ENCODE peak calls at places on chromosome 15, in ten cellular contexts. One of them, this sample, is unnamed. For H3K27me3 and H3K9me3, the result is how much of the 10 kb centered on the place peaks cover.

GRCh38 chr15:67803996-67804843 is 21.1 kb upstream of the SKOR1 start:
- DNase-seq in right cardiac atrium: no peak
- DNase-seq in mesenchymal stem cell: no peak
- DNase-seq in sigmoid colon: no peak
- DNase-seq in upper lobe of left lung: peak
- DNase-seq in NT2/D1: no peak
- DNase-seq in psoas muscle: peak
- DNase-seq in CD8-positive, alpha-beta memory T cell: no peak
- DNase-seq in cardiac muscle cell: no peak
- DNase-seq in H1: peak
- DNase-seq in this sample: no peak

GRCh38 chr15:80404719-80405553 is 754 bp downstream of the ARNT2 start:
- DNase-seq in CD8-positive, alpha-beta memory T cell: no peak
- DNase-seq in psoas muscle: peak
- DNase-seq in sigmoid colon: no peak
- DNase-seq in mesenchymal stem cell: no peak
- DNase-seq in right cardiac atrium: peak
- DNase-seq in upper lobe of left lung: peak
- DNase-seq in H1: peak
- DNase-seq in NT2/D1: no peak
- DNase-seq in cardiac muscle cell: peak
- DNase-seq in this sample: peak

GRCh38 chr15:67777071-67777470 is 48.2 kb upstream of the SKOR1 start:
- DNase-seq in H1: no peak
- DNase-seq in right cardiac atrium: peak
- DNase-seq in mesenchymal stem cell: no peak
- DNase-seq in NT2/D1: no peak
- DNase-seq in cardiac muscle cell: no peak
- DNase-seq in upper lobe of left lung: no peak
- DNase-seq in CD8-positive, alpha-beta memory T cell: no peak
- DNase-seq in psoas muscle: no peak
- DNase-seq in sigmoid colon: no peak
- DNase-seq in this sample: no peak

GRCh38 chr15:41122849-41123248 is 6.8 kb upstream of the INO80 start:
- DNase-seq in right cardiac atrium: no peak
- DNase-seq in CD8-positive, alpha-beta memory T cell: no peak
- DNase-seq in sigmoid colon: no peak
- DNase-seq in NT2/D1: no peak
- DNase-seq in mesenchymal stem cell: no peak
- DNase-seq in psoas muscle: no peak
- DNase-seq in cardiac muscle cell: no peak
- DNase-seq in H1: no peak
- DNase-seq in upper lobe of left lung: no peak
- DNase-seq in this sample: no peak

GRCh38 chr15:90201944-90202375 is 830 bp downstream of the SEMA4B start:
- DNase-seq in CD8-positive, alpha-beta memory T cell: no peak
- DNase-seq in sigmoid colon: no peak
- DNase-seq in upper lobe of left lung: peak
- DNase-seq in NT2/D1: no peak
- DNase-seq in mesenchymal stem cell: peak
- DNase-seq in cardiac muscle cell: no peak
- DNase-seq in H1: peak
- DNase-seq in psoas muscle: no peak
- DNase-seq in right cardiac atrium: peak
- DNase-seq in this sample: no peak

GRCh38 chr15:92082217-92082843 is 228.8 kb downstream of the SLCO3A1 start:
- DNase-seq in H1: peak
- DNase-seq in sigmoid colon: peak
- DNase-seq in cardiac muscle cell: peak
- DNase-seq in right cardiac atrium: peak
- DNase-seq in upper lobe of left lung: no peak
- DNase-seq in psoas muscle: peak
- DNase-seq in NT2/D1: peak
- DNase-seq in mesenchymal stem cell: peak
- DNase-seq in CD8-positive, alpha-beta memory T cell: peak
- DNase-seq in this sample: peak

GRCh38 chr15:28936481-28936881 is 50.7 kb downstream of the APBA2 start:
- DNase-seq in sigmoid colon: peak
- DNase-seq in H1: no peak
- DNase-seq in psoas muscle: no peak
- DNase-seq in upper lobe of left lung: no peak
- DNase-seq in CD8-positive, alpha-beta memory T cell: no peak
- DNase-seq in cardiac muscle cell: no peak
- DNase-seq in right cardiac atrium: no peak
- DNase-seq in mesenchymal stem cell: no peak
- DNase-seq in NT2/D1: no peak
- DNase-seq in this sample: no peak

GRCh38 chr15:76169792-76170425 is 110.1 kb downstream of the TMEM266 start:
- DNase-seq in NT2/D1: no peak
- DNase-seq in right cardiac atrium: peak
- DNase-seq in psoas muscle: no peak
- DNase-seq in mesenchymal stem cell: peak
- DNase-seq in H1: no peak
- DNase-seq in CD8-positive, alpha-beta memory T cell: no peak
- DNase-seq in upper lobe of left lung: no peak
- DNase-seq in sigmoid colon: no peak
- DNase-seq in cardiac muscle cell: no peak
- DNase-seq in this sample: no peak

GRCh38 chr15:99054892-99055291 is 47.3 kb upstream of the PGPEP1L start:
- DNase-seq in mesenchymal stem cell: no peak
- DNase-seq in NT2/D1: no peak
- DNase-seq in psoas muscle: no peak
- DNase-seq in right cardiac atrium: no peak
- DNase-seq in sigmoid colon: no peak
- DNase-seq in CD8-positive, alpha-beta memory T cell: no peak
- DNase-seq in upper lobe of left lung: no peak
- DNase-seq in H1: peak
- DNase-seq in cardiac muscle cell: no peak
- DNase-seq in this sample: no peak

GRCh38 chr15:29674661-29675533 is 147.4 kb downstream of the TJP1 start:
- DNase-seq in NT2/D1: peak
- DNase-seq in mesenchymal stem cell: peak
- DNase-seq in CD8-positive, alpha-beta memory T cell: no peak
- DNase-seq in psoas muscle: no peak
- DNase-seq in right cardiac atrium: peak
- DNase-seq in H1: peak
- DNase-seq in cardiac muscle cell: peak
- DNase-seq in sigmoid colon: no peak
- DNase-seq in upper lobe of left lung: peak
- DNase-seq in this sample: peak

GRCh38 chr15:40344631-40345120 is 3.9 kb upstream of the CCDC9B start:
- DNase-seq in mesenchymal stem cell: peak
- DNase-seq in psoas muscle: peak
- DNase-seq in CD8-positive, alpha-beta memory T cell: peak
- DNase-seq in cardiac muscle cell: peak
- DNase-seq in right cardiac atrium: peak
- DNase-seq in upper lobe of left lung: peak
- DNase-seq in H1: peak
- DNase-seq in NT2/D1: no peak
- DNase-seq in sigmoid colon: peak
- DNase-seq in this sample: peak

GRCh38 chr15:74937226-74937601 is 659 bp downstream of the COX5A start:
- DNase-seq in CD8-positive, alpha-beta memory T cell: no peak
- DNase-seq in NT2/D1: no peak
- DNase-seq in mesenchymal stem cell: no peak
- DNase-seq in psoas muscle: no peak
- DNase-seq in cardiac muscle cell: no peak
- DNase-seq in upper lobe of left lung: no peak
- DNase-seq in H1: no peak
- DNase-seq in right cardiac atrium: no peak
- DNase-seq in sigmoid colon: no peak
- DNase-seq in this sample: no peak

GRCh38 chr15:44545934-44546802 is 9.2 kb downstream of the EIF3J start:
- DNase-seq in H1: no peak
- DNase-seq in psoas muscle: peak
- DNase-seq in sigmoid colon: no peak
- DNase-seq in mesenchymal stem cell: peak
- DNase-seq in cardiac muscle cell: no peak
- DNase-seq in NT2/D1: no peak
- DNase-seq in right cardiac atrium: no peak
- DNase-seq in upper lobe of left lung: no peak
- DNase-seq in CD8-positive, alpha-beta memory T cell: no peak
- DNase-seq in this sample: no peak

GRCh38 chr15:50355980-50356379 is 982 bp upstream of the GABPB1 start:
- DNase-seq in mesenchymal stem cell: no peak
- DNase-seq in psoas muscle: no peak
- DNase-seq in NT2/D1: no peak
- DNase-seq in CD8-positive, alpha-beta memory T cell: no peak
- DNase-seq in H1: no peak
- DNase-seq in upper lobe of left lung: no peak
- DNase-seq in right cardiac atrium: no peak
- DNase-seq in cardiac muscle cell: peak
- DNase-seq in sigmoid colon: no peak
- DNase-seq in this sample: no peak
- H3K4me3 ChIP-seq in mesenchymal stem cell: peak
- H3K4me3 ChIP-seq in psoas muscle: peak
- H3K4me3 ChIP-seq in NT2/D1: peak
- H3K4me3 ChIP-seq in CD8-positive, alpha-beta memory T cell: peak
- H3K4me3 ChIP-seq in H1: peak
- H3K4me3 ChIP-seq in upper lobe of left lung: peak
- H3K4me3 ChIP-seq in right cardiac atrium: peak
- H3K4me3 ChIP-seq in cardiac muscle cell: peak
- H3K4me3 ChIP-seq in sigmoid colon: peak
- H3K4me3 ChIP-seq in this sample: peak

DNA sequence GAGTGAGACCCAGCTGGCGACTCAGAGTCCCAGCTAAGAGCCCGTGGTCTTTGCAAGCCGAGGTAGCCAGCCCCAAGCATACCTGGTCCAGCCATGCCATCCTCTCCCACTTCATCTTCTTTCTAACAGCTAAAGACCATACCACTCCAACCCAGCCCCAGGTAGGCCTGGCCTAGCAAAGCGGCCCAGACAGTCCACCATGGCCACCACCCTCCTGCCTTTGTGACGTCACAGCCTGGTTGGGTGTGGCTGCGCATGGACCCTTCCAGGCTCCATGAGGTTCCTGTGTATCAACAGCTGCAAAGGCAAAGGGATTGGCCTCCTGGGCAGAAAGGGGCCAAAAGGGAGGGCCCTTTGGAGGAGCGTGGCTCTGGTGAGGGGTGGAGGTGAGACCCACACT is 4.1 kb downstream of the NTRK3 start:
- DNase-seq in mesenchymal stem cell: no peak
- DNase-seq in upper lobe of left lung: no peak
- DNase-seq in CD8-positive, alpha-beta memory T cell: no peak
- DNase-seq in NT2/D1: no peak
- DNase-seq in sigmoid colon: no peak
- DNase-seq in right cardiac atrium: no peak
- DNase-seq in cardiac muscle cell: no peak
- DNase-seq in H1: no peak
- DNase-seq in psoas muscle: no peak
- DNase-seq in this sample: no peak
- H3K27me3 ChIP-seq in mesenchymal stem cell: half or more
- H3K27me3 ChIP-seq in upper lobe of left lung: under half
- H3K27me3 ChIP-seq in CD8-positive, alpha-beta memory T cell: under half
- H3K27me3 ChIP-seq in NT2/D1: half or more
- H3K27me3 ChIP-seq in sigmoid colon: half or more
- H3K27me3 ChIP-seq in right cardiac atrium: under half
- H3K27me3 ChIP-seq in cardiac muscle cell: under half
- H3K27me3 ChIP-seq in H1: under half
- H3K27me3 ChIP-seq in psoas muscle: under half
- H3K27me3 ChIP-seq in this sample: under half

GRCh38 chr15:25236143-25236860 is 202.5 kb downstream of the UBE3A start:
- DNase-seq in mesenchymal stem cell: no peak
- DNase-seq in upper lobe of left lung: no peak
- DNase-seq in cardiac muscle cell: no peak
- DNase-seq in H1: no peak
- DNase-seq in right cardiac atrium: no peak
- DNase-seq in sigmoid colon: peak
- DNase-seq in NT2/D1: no peak
- DNase-seq in psoas muscle: peak
- DNase-seq in CD8-positive, alpha-beta memory T cell: no peak
- DNase-seq in this sample: no peak

GRCh38 chr15:25236861-25237155 is 202.0 kb downstream of the UBE3A start:
- DNase-seq in NT2/D1: no peak
- DNase-seq in sigmoid colon: peak
- DNase-seq in H1: no peak
- DNase-seq in CD8-positive, alpha-beta memory T cell: no peak
- DNase-seq in right cardiac atrium: peak
- DNase-seq in psoas muscle: peak
- DNase-seq in cardiac muscle cell: no peak
- DNase-seq in upper lobe of left lung: no peak
- DNase-seq in mesenchymal stem cell: no peak
- DNase-seq in this sample: no peak

GRCh38 chr15:25235391-25235790 is 203.4 kb downstream of the UBE3A start:
- DNase-seq in cardiac muscle cell: no peak
- DNase-seq in sigmoid colon: no peak
- DNase-seq in upper lobe of left lung: no peak
- DNase-seq in H1: no peak
- DNase-seq in CD8-positive, alpha-beta memory T cell: no peak
- DNase-seq in NT2/D1: no peak
- DNase-seq in right cardiac atrium: peak
- DNase-seq in psoas muscle: peak
- DNase-seq in mesenchymal stem cell: no peak
- DNase-seq in this sample: no peak

GRCh38 chr15:25234831-25235230 is 204.0 kb downstream of the UBE3A start:
- DNase-seq in CD8-positive, alpha-beta memory T cell: no peak
- DNase-seq in sigmoid colon: no peak
- DNase-seq in H1: no peak
- DNase-seq in psoas muscle: peak
- DNase-seq in cardiac muscle cell: no peak
- DNase-seq in NT2/D1: no peak
- DNase-seq in mesenchymal stem cell: no peak
- DNase-seq in upper lobe of left lung: no peak
- DNase-seq in right cardiac atrium: peak
- DNase-seq in this sample: no peak

GRCh38 chr15:25233766-25234350 is 205.0 kb downstream of the UBE3A start:
- DNase-seq in NT2/D1: no peak
- DNase-seq in sigmoid colon: no peak
- DNase-seq in cardiac muscle cell: no peak
- DNase-seq in psoas muscle: no peak
- DNase-seq in CD8-positive, alpha-beta memory T cell: no peak
- DNase-seq in mesenchymal stem cell: no peak
- DNase-seq in right cardiac atrium: peak
- DNase-seq in H1: no peak
- DNase-seq in upper lobe of left lung: no peak
- DNase-seq in this sample: no peak
- H3K9me3 ChIP-seq in NT2/D1: under half
- H3K9me3 ChIP-seq in sigmoid colon: under half
- H3K9me3 ChIP-seq in cardiac muscle cell: under half
- H3K9me3 ChIP-seq in psoas muscle: under half
- H3K9me3 ChIP-seq in CD8-positive, alpha-beta memory T cell: under half
- H3K9me3 ChIP-seq in mesenchymal stem cell: under half
- H3K9me3 ChIP-seq in right cardiac atrium: under half
- H3K9me3 ChIP-seq in H1: half or more
- H3K9me3 ChIP-seq in upper lobe of left lung: under half
- H3K9me3 ChIP-seq in this sample: under half

DNA sequence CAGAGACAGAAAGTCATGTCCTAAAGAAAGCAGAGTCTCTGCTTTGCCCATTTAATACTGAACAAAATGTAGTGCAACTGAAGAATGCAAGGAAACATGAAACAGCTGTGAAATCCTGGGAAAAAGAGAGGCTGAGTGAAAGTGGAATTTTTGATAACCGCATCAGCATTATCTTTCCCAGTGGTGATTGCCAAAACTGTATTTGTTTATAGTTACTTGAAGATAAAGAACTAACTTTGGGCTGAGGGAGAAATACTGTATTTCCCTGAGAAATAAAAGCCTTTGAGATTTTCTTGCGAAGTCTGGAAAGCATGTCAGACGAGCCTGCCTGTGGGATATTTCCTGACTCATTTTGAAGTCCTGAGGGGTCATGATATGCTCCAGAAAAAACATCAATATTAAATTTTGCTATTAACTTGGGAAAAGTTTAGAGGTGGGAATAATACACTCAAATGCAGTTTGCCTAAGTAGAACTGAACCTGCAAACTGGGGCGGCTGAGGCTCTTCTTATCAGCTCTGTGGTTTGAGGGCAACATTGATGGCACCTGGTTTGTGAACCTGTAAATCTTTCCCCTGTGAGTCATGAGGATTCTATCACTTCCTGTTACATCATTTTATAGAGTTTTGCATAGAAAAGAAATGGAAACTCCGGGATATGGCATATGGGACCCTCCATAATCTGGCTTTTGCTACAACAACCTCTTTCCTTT is 855.3 kb downstream of the MCTP2 start:
- DNase-seq in cardiac muscle cell: peak
- DNase-seq in NT2/D1: no peak
- DNase-seq in right cardiac atrium: no peak
- DNase-seq in CD8-positive, alpha-beta memory T cell: no peak
- DNase-seq in sigmoid colon: no peak
- DNase-seq in H1: no peak
- DNase-seq in upper lobe of left lung: no peak
- DNase-seq in mesenchymal stem cell: peak
- DNase-seq in psoas muscle: no peak
- DNase-seq in this sample: no peak
- H3K4me3 ChIP-seq in cardiac muscle cell: no peak
- H3K4me3 ChIP-seq in NT2/D1: no peak
- H3K4me3 ChIP-seq in right cardiac atrium: no peak
- H3K4me3 ChIP-seq in CD8-positive, alpha-beta memory T cell: no peak
- H3K4me3 ChIP-seq in sigmoid colon: no peak
- H3K4me3 ChIP-seq in H1: no peak
- H3K4me3 ChIP-seq in upper lobe of left lung: no peak
- H3K4me3 ChIP-seq in mesenchymal stem cell: no peak
- H3K4me3 ChIP-seq in psoas muscle: no peak
- H3K4me3 ChIP-seq in this sample: no peak